ENCODE peak calls at places on chromosome 11, in seven cellular contexts. Z, K, J, S, T, F and G are unnamed samples.

GRCh38 chr11:69357458-69358397 is 63.8 kb downstream of the MYEOV start:
- DNase-seq in F (no peak), Z (peak), S (no peak), T (no peak), J (no peak), K (no peak), G (peak)

GRCh38 chr11:61509058-61510029 is 795 bp downstream of the LRRC10B start:
- DNase-seq in J (no peak), K (peak), Z (peak), S (peak), F (peak), T (peak), G (peak)

GRCh38 chr11:115927823-115928329 is 423.7 kb upstream of the CADM1 start:
- DNase-seq in T (no peak), Z (no peak), F (no peak), J (no peak), K (no peak), S (no peak), G (no peak)

GRCh38 chr11:92300871-92301270 is 76.3 kb downstream of the FAT3 start:
- DNase-seq in K (no peak), T (no peak), S (no peak), F (no peak), J (no peak), Z (no peak), G (no peak)

GRCh38 chr11:20770421-20770935 is 101.1 kb downstream of the NELL1 start:
- DNase-seq in F (no peak), T (no peak), J (no peak), Z (no peak), K (no peak), S (no peak), G (no peak)

GRCh38 chr11:36702330-36703054 is 104.5 kb upstream of the RAG2 start:
- DNase-seq in Z (no peak), T (no peak), K (no peak), S (peak), J (peak), F (peak), G (peak)

GRCh38 chr11:33642461-33643166 is 58.0 kb downstream of the C11orf91 start:
- DNase-seq in Z (no peak), J (no peak), K (no peak), S (no peak), T (no peak), F (no peak), G (no peak)

GRCh38 chr11:35304393-35304790 is 115.0 kb downstream of the SLC1A2 start:
- DNase-seq in K (no peak), S (no peak), Z (no peak), F (peak), T (no peak), J (peak), G (no peak)

GRCh38 chr11:12216542-12217422 is 106.4 kb downstream of the MICAL2 start:
- DNase-seq in K (no peak), Z (no peak), S (no peak), J (no peak), T (peak), F (no peak), G (no peak)

GRCh38 chr11:128501576-128502549 is 85.5 kb downstream of the ETS1 start:
- DNase-seq in Z (no peak), F (peak), K (no peak), J (peak), S (no peak), T (no peak), G (no peak)

GRCh38 chr11:34358666-34359547 is 1.1 kb upstream of the ABTB2 start:
- DNase-seq in J (peak), Z (peak), F (peak), K (peak), S (peak), T (peak), G (peak)

GRCh38 chr11:117855452-117855851 is 21.0 kb downstream of the FXYD6 start:
- DNase-seq in Z (peak), J (no peak), K (no peak), S (no peak), F (no peak), T (no peak), G (no peak)

GRCh38 chr11:66268953-66269906 is 791 bp downstream of the RAB1B start:
- DNase-seq in J (peak), F (peak), S (peak), K (no peak), T (no peak), Z (peak), G (peak)

DNA sequence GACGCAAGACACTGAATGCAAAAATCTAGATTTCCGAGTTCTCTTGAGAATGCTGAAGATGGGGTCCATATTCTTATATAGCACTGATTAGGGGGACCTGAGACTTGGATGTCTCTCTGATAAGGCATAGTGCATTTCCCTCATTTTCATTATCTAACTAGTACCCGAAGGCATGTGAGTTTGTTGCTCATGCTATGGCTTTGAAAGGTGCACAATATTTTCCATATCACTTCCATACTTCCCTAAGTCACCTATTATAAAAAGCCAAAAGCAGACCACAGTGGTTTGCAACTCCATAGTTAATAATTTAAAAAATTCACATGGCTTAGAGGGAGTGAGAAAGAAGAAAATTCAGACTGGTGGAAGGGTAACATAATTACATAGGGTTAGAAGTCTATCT is 1.7 kb downstream of the BTBD10 start:
- DNase-seq in T (no peak), J (no peak), K (no peak), Z (no peak), F (no peak), S (no peak), G (no peak)
- TF ChIP-seq CTCF in T (no peak), J (no peak), K (no peak), Z (no peak), F (no peak), S (no peak), G (no peak)

GRCh38 chr11:58801302-58801701 is 43.2 kb downstream of the GLYATL2 start:
- DNase-seq in K (no peak), S (no peak), Z (no peak), F (no peak), J (no peak), T (no peak), G (no peak)
- TF ChIP-seq CTCF in K (no peak), S (no peak), Z (no peak), F (no peak), J (no peak), T (no peak), G (no peak)

DNA sequence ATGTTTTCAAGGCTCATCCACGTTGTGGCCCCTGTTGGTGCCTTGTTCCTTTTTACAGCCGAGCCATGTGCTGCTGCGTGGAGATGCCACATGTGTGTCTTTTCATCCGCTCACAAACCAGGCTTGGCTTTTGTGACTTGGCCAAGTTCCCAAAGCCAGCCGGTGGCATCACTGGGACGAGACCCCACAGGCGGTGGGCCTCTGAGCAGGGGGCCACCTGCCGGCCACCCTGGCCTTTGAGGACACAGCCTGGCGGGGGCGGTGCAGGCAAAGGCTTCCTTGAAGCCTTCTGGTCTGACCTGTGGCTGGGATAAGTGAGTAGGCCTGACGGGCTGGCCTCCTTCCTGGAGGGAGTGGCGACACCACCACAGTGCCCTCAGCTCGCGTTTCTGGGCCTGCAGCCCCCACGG is 10.6 kb downstream of the GRK2 start:
- DNase-seq in S (no peak), F (peak), Z (peak), K (no peak), J (peak), T (peak), G (no peak)
- TF ChIP-seq CTCF in S (peak), F (peak), Z (no peak), K (no peak), J (peak), T (peak), G (no peak)

GRCh38 chr11:126267650-126268049 is 1.0 kb downstream of the SRPRA start:
- DNase-seq in F (no peak), T (no peak), S (no peak), K (peak), Z (no peak), J (no peak), G (no peak)

GRCh38 chr11:126263489-126263888 is 5.2 kb downstream of the SRPRA start:
- DNase-seq in F (no peak), J (no peak), T (no peak), S (no peak), Z (no peak), K (no peak), G (no peak)

GRCh38 chr11:126268361-126268707 is 361 bp downstream of the SRPRA start:
- DNase-seq in S (peak), T (no peak), Z (no peak), F (no peak), J (no peak), K (no peak), G (no peak)

GRCh38 chr11:126268708-126269579 is at the start of the genes FOXRED1 and SRPRA:
- DNase-seq in S (peak), K (peak), Z (peak), T (peak), F (peak), J (peak), G (peak)

DNA sequence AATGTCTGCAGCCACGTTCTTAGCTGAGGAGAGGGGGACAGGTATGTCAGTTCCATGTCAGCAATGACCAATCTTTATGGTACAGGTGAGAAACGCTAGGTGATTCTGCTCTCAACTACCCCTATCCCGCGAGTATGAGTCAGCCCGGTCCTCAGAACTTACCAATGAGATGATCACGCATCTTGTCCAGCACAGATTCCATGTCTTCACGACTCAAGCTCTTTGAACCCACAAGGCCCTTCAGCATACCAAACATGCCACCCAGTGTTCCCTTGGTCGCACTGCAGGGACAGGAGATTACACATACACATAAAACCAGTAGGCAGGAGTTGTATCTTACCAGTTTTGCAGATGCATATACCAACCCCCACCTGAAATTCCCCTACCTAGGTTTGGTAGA is 2.9 kb downstream of the SRPRA start:
- DNase-seq in T (no peak), K (no peak), F (no peak), S (no peak), Z (no peak), J (peak), G (no peak)
- TF ChIP-seq CTCF in T (no peak), K (no peak), F (no peak), S (no peak), Z (no peak), J (peak), G (no peak)

GRCh38 chr11:9075441-9076000 is 15.9 kb downstream of the SCUBE2 start:
- DNase-seq in S (no peak), F (no peak), T (no peak), J (no peak), K (no peak), Z (no peak), G (no peak)
- TF ChIP-seq CTCF in S (no peak), F (no peak), T (no peak), J (no peak), K (no peak), Z (no peak), G (no peak)